ENCODE peak calls at places on chromosomes 5 and 9, in eight cellular contexts. Q, Z, D, T, E, F, Y and L are unnamed samples.

GRCh38 chr9:130896233-130897012 is at the start of gene QRFP:
- DNase-seq in Q (no peak), Z (no peak), D (no peak), T (no peak), E (no peak), F (no peak), Y (no peak), L (no peak)

GRCh38 chr9:33447404-33448158 is at the start of gene AQP3:
- DNase-seq in Q (peak; percentile 80), Z (peak; percentile 46), D (peak; percentile 81), T (no peak), E (peak; percentile 89), F (peak; percentile 51), Y (no peak), L (peak; percentile 54)

GRCh38 chr5:151470440-151470839 is 23.0 kb downstream of the SLC36A1 start:
- DNase-seq in Q (no peak), Z (no peak), D (peak; percentile 38), T (peak; percentile 81), E (no peak), F (no peak), Y (no peak), L (no peak)

GRCh38 chr9:114163517-114163924 is 8.2 kb downstream of the COL27A1 start:
- DNase-seq in Q (no peak), Z (no peak), D (peak; percentile 81), T (peak; percentile 60), E (peak; percentile 61), F (no peak), Y (peak; percentile 33), L (peak; percentile 36)

GRCh38 chr5:68409259-68409658 is 193.7 kb downstream of the PIK3R1 start:
- DNase-seq in Q (no peak), Z (no peak), D (peak; percentile 63), T (peak; percentile 55), E (no peak), F (no peak), Y (peak; percentile 10), L (peak; percentile 93)

GRCh38 chr5:73954381-73954780 is 328.4 kb downstream of the ARHGEF28 start:
- DNase-seq in Q (no peak), Z (no peak), D (no peak), T (no peak), E (no peak), F (no peak), Y (no peak), L (no peak)

GRCh38 chr5:171420429-171421231 is 1.2 kb downstream of the FGF18 start:
- DNase-seq in Q (peak; percentile 90), Z (no peak), D (peak; percentile 89), T (peak; percentile 89), E (no peak), F (no peak), Y (no peak), L (peak; percentile 52)

GRCh38 chr9:18404482-18405029 is 69.4 kb upstream of the ADAMTSL1 start:
- DNase-seq in Q (no peak), Z (no peak), D (no peak), T (no peak), E (no peak), F (no peak), Y (no peak), L (no peak)

GRCh38 chr9:131382850-131383729 is 10.8 kb upstream of the PRRC2B start:
- DNase-seq in Q (peak; percentile 87), Z (no peak), D (peak; percentile 83), T (peak; percentile 92), E (peak; percentile 92), F (no peak), Y (peak; percentile 34), L (peak; percentile 58)

GRCh38 chr5:135040331-135041144 is 6.5 kb upstream of the PITX1 start:
- DNase-seq in Q (no peak), Z (no peak), D (no peak), T (no peak), E (peak; percentile 69), F (no peak), Y (no peak), L (no peak)

GRCh38 chr5:178119915-178120660 is 6.8 kb downstream of the N4BP3 start:
- DNase-seq in Q (no peak), Z (no peak), D (no peak), T (no peak), E (no peak), F (no peak), Y (no peak), L (no peak)

GRCh38 chr5:132487095-132487428 is 3.5 kb downstream of the IRF1 start:
- DNase-seq in Q (peak; percentile 50), Z (no peak), D (no peak), T (no peak), E (no peak), F (no peak), Y (no peak), L (no peak)

GRCh38 chr5:158880514-158881001 is 219.2 kb downstream of the EBF1 start:
- DNase-seq in Q (no peak), Z (no peak), D (no peak), T (no peak), E (no peak), F (no peak), Y (no peak), L (no peak)

GRCh38 chr5:174737335-174737734 is 13.0 kb downstream of the MSX2 start:
- DNase-seq in Q (no peak), Z (no peak), D (no peak), T (peak; percentile 36), E (peak; percentile 57), F (no peak), Y (no peak), L (no peak)

GRCh38 chr5:116237917-116238502 is 153.2 kb downstream of the COMMD10 start:
- DNase-seq in Q (no peak), Z (no peak), D (peak; percentile 2), T (no peak), E (no peak), F (no peak), Y (no peak), L (no peak)

GRCh38 chr5:4643960-4644359 is 496.2 kb upstream of the ADAMTS16 start:
- DNase-seq in Q (no peak), Z (no peak), D (no peak), T (no peak), E (no peak), F (no peak), Y (no peak), L (no peak)